ENCODE peak calls at places on chromosomes 6 and 20, in six cellular contexts. T is CD4-positive, alpha-beta T cell; C is spleen; E is AG09319; D is GM13977; V is CD8-positive, alpha-beta T cell. F is an unnamed sample.

GRCh38 chr20:10131612-10132345 is 86.9 kb upstream of the SNAP25 start:
- DNase-seq in T (no peak), C (no peak), E (peak; percentile 31), D (no peak), V (no peak), F (peak; percentile 86)

GRCh38 chr20:58700823-58701222 is 8.2 kb downstream of the NPEPL1 start:
- DNase-seq in T (no peak), C (peak; percentile 63), E (no peak), D (no peak), V (no peak), F (no peak)

GRCh38 chr6:155050311-155050710 is 55.2 kb downstream of the TIAM2 start:
- DNase-seq in T (no peak), C (no peak), E (no peak), D (peak; percentile 63), V (no peak), F (no peak)

GRCh38 chr20:58112017-58112781 is 116.3 kb downstream of the ANKRD60 start:
- DNase-seq in T (no peak), C (no peak), E (no peak), D (no peak), V (no peak), F (no peak)

GRCh38 chr6:106631356-106631755 is 2.0 kb downstream of the QRSL1 start:
- DNase-seq in T (no peak), C (no peak), E (no peak), D (no peak), V (no peak), F (no peak)

GRCh38 chr6:125205931-125206330 is 52.4 kb downstream of the TPD52L1 start:
- DNase-seq in T (no peak), C (no peak), E (no peak), D (no peak), V (no peak), F (no peak)

GRCh38 chr20:15155848-15156401 is 818.5 kb upstream of the FLRT3 start:
- DNase-seq in T (no peak), C (no peak), E (no peak), D (no peak), V (no peak), F (no peak)

GRCh38 chr20:52172392-52173047 is 19.1 kb downstream of the ZFP64 start:
- DNase-seq in T (no peak), C (no peak), E (no peak), D (peak; percentile 67), V (no peak), F (no peak)

GRCh38 chr6:105642708-105643107 is 239.8 kb upstream of the PREP start:
- DNase-seq in T (no peak), C (no peak), E (no peak), D (no peak), V (no peak), F (no peak)

GRCh38 chr20:36070451-36070850 is 84.1 kb upstream of the EPB41L1 start:
- DNase-seq in T (no peak), C (no peak), E (no peak), D (no peak), V (no peak), F (peak; percentile 46)

GRCh38 chr6:20877008-20877937 is 343.0 kb downstream of the CDKAL1 start:
- DNase-seq in T (no peak), C (no peak), E (peak; percentile 52), D (peak; percentile 79), V (no peak), F (no peak)

GRCh38 chr20:32564921-32565734 is 20.0 kb downstream of the NOL4L start:
- DNase-seq in T (no peak), C (peak; percentile 87), E (no peak), D (no peak), V (no peak), F (no peak)

GRCh38 chr6:46932941-46933340 is 11.2 kb upstream of the ADGRF5 start:
- DNase-seq in T (no peak), C (no peak), E (no peak), D (no peak), V (no peak), F (no peak)

GRCh38 chr20:8331740-8332412 is 199.8 kb downstream of the PLCB1 start:
- DNase-seq in T (no peak), C (no peak), E (peak; percentile 19), D (no peak), V (no peak), F (no peak)

GRCh38 chr6:44564906-44565524 is 177.5 kb downstream of the CDC5L start:
- DNase-seq in T (no peak), C (peak; percentile 35), E (no peak), D (no peak), V (no peak), F (no peak)

GRCh38 chr20:44736170-44737021 is 9.3 kb upstream of the KCNK15 start:
- DNase-seq in T (no peak), C (no peak), E (peak; percentile 39), D (no peak), V (no peak), F (peak; percentile 38)

GRCh38 chr6:73452107-73452461 is at the start of gene CGAS:
- DNase-seq in T (peak; percentile 66), C (peak; percentile 96), E (peak; percentile 40), D (peak; percentile 80), V (peak; percentile 68), F (peak; percentile 23)

GRCh38 chr6:105591053-105591452 is 188.2 kb upstream of the PREP start:
- DNase-seq in T (no peak), C (no peak), E (no peak), D (peak; percentile 35), V (no peak), F (no peak)

GRCh38 chr6:37324131-37325033 is 29.4 kb upstream of the RNF8 start:
- DNase-seq in T (peak; percentile 7), C (no peak), E (no peak), D (no peak), V (no peak), F (no peak)

GRCh38 chr6:95431637-95432228 is 145.6 kb upstream of the MANEA start:
- DNase-seq in T (peak; percentile 9), C (no peak), E (no peak), D (peak; percentile 24), V (peak; percentile 26), F (peak; percentile 48)

GRCh38 chr20:38202153-38202981 is 37.3 kb upstream of the TGM2 start:
- DNase-seq in T (no peak), C (peak; percentile 37), E (no peak), D (no peak), V (no peak), F (no peak)

GRCh38 chr20:33606114-33606771 is 55.9 kb upstream of the C20orf144 start:
- DNase-seq in T (no peak), C (no peak), E (no peak), D (peak; percentile 31), V (no peak), F (no peak)

GRCh38 chr6:97068211-97068610 is 143.7 kb downstream of the KLHL32 start:
- DNase-seq in T (no peak), C (no peak), E (no peak), D (no peak), V (no peak), F (peak; percentile 27)

GRCh38 chr6:72464791-72465691 is 156.8 kb upstream of the KCNQ5 start:
- DNase-seq in T (no peak), C (no peak), E (peak; percentile 35), D (no peak), V (no peak), F (no peak)

GRCh38 chr6:38193486-38194281 is 374.2 kb downstream of the ZFAND3 start:
- DNase-seq in T (no peak), C (no peak), E (no peak), D (no peak), V (no peak), F (peak; percentile 99)

GRCh38 chr6:108497883-108498282 is 62.8 kb upstream of the FOXO3 start:
- DNase-seq in T (no peak), C (no peak), E (no peak), D (peak; percentile 23), V (no peak), F (peak; percentile 28)

GRCh38 chr6:11496152-11497060 is 41.1 kb upstream of the TMEM170B start:
- DNase-seq in T (peak; percentile 70), C (no peak), E (peak; percentile 58), D (peak; percentile 62), V (peak; percentile 72), F (peak; percentile 31)

GRCh38 chr20:45293041-45294002 is 13.3 kb upstream of the RBPJL start:
- DNase-seq in T (peak; percentile 72), C (peak; percentile 95), E (peak; percentile 20), D (peak; percentile 92), V (peak; percentile 82), F (peak; percentile 74)

GRCh38 chr20:37392441-37393195 is 46.7 kb downstream of the SRC start:
- DNase-seq in T (no peak), C (peak; percentile 51), E (no peak), D (no peak), V (no peak), F (no peak)

GRCh38 chr20:59042151-59042795 is at the start of gene PRELID3B:
- DNase-seq in T (no peak), C (no peak), E (no peak), D (peak; percentile 40), V (no peak), F (peak; percentile 49)

GRCh38 chr20:20130399-20130798 is 78.1 kb downstream of the CFAP61 start:
- DNase-seq in T (no peak), C (no peak), E (no peak), D (no peak), V (no peak), F (peak; percentile 70)

GRCh38 chr6:108588586-108588985 is 27.9 kb downstream of the FOXO3 start:
- DNase-seq in T (no peak), C (no peak), E (no peak), D (no peak), V (no peak), F (no peak)

GRCh38 chr20:21767739-21768223 is 62.3 kb downstream of the PAX1 start:
- DNase-seq in T (no peak), C (no peak), E (no peak), D (no peak), V (no peak), F (no peak)

GRCh38 chr6:20233007-20233730 is 20.9 kb upstream of the MBOAT1 start:
- DNase-seq in T (no peak), C (no peak), E (no peak), D (no peak), V (no peak), F (no peak)

GRCh38 chr20:35644806-35645205 is 19.9 kb downstream of the CPNE1 start:
- DNase-seq in T (no peak), C (no peak), E (no peak), D (no peak), V (no peak), F (no peak)

GRCh38 chr6:44058617-44059358 is 68.5 kb downstream of the MRPL14 start:
- DNase-seq in T (no peak), C (peak; percentile 85), E (peak; percentile 98), D (peak; percentile 77), V (no peak), F (no peak)

GRCh38 chr6:11486051-11486450 is 51.5 kb upstream of the TMEM170B start:
- DNase-seq in T (no peak), C (no peak), E (no peak), D (no peak), V (no peak), F (no peak)

GRCh38 chr6:38912378-38912777 is 136.2 kb upstream of the GLP1R start:
- DNase-seq in T (no peak), C (no peak), E (no peak), D (no peak), V (no peak), F (no peak)

GRCh38 chr6:37648465-37649330 is 49.0 kb downstream of the MDGA1 start:
- DNase-seq in T (peak; percentile 46), C (no peak), E (no peak), D (no peak), V (peak; percentile 16), F (no peak)